ENCODE peak calls at places on chromosomes 1 and 21, in ten cellular contexts. B is upper lobe of right lung; P is transverse colon; M is skeletal muscle cell; X is lower leg skin; S is NCI-H2171 treated with DMSO at 0.1 percent for 48 hours; N is left ventricle myocardium superior; T is substantia nigra; J is T-helper 17 cell; V is stimulated activated CD8-positive, alpha-beta memory T cell treated with anti-CD3 and anti-CD28 coated beads, Interleukin-12 subunit alpha, Interleukin-12 subunit beta, amount 100 ng/mL, for 1 hour. U is an unnamed sample.

GRCh38 chr1:89962024-89962741 is 32.7 kb upstream of the ZNF326 start:
- DNase-seq in B (no peak), P (no peak), M (no peak), X (no peak), S (no peak), N (no peak), T (no peak), J (no peak), V (no peak), U (no peak)

GRCh38 chr1:116886532-116886931 is 23.2 kb upstream of the PTGFRN start:
- DNase-seq in B (no peak), P (no peak), M (peak), X (no peak), S (no peak), N (no peak), T (no peak), J (no peak), V (no peak), U (no peak)

GRCh38 chr1:154405762-154406571 is 824 bp downstream of the IL6R start:
- DNase-seq in B (peak), P (peak), M (no peak), X (peak), S (peak), N (peak), T (no peak), J (no peak), V (peak), U (peak)

GRCh38 chr1:116808476-116809180 is 54.4 kb downstream of the CD2 start:
- DNase-seq in B (no peak), P (no peak), M (no peak), X (no peak), S (peak), N (no peak), T (no peak), J (no peak), V (no peak), U (no peak)

GRCh38 chr1:205826407-205826806 is 13.4 kb upstream of the SLC41A1 start:
- DNase-seq in B (no peak), P (no peak), M (no peak), X (no peak), S (no peak), N (no peak), T (no peak), J (no peak), V (no peak), U (no peak)

GRCh38 chr1:20242890-20243479 is 47.7 kb upstream of the VWA5B1 start:
- DNase-seq in B (no peak), P (no peak), M (no peak), X (no peak), S (no peak), N (no peak), T (no peak), J (no peak), V (no peak), U (no peak)

GRCh38 chr1:157134442-157134841 is 3.8 kb downstream of the ETV3 start:
- DNase-seq in B (no peak), P (no peak), M (no peak), X (no peak), S (no peak), N (no peak), T (no peak), J (no peak), V (no peak), U (no peak)

GRCh38 chr1:6037338-6037762 is 8.3 kb upstream of the KCNAB2 start:
- DNase-seq in B (no peak), P (no peak), M (peak), X (no peak), S (no peak), N (no peak), T (no peak), J (no peak), V (no peak), U (no peak)

GRCh38 chr1:36905941-36906340 is 128.4 kb downstream of the GRIK3 start:
- DNase-seq in B (no peak), P (no peak), M (no peak), X (no peak), S (no peak), N (no peak), T (no peak), J (no peak), V (no peak), U (no peak)

GRCh38 chr1:209367031-209367813 is 216.3 kb upstream of the CAMK1G start:
- DNase-seq in B (no peak), P (no peak), M (peak), X (no peak), S (no peak), N (no peak), T (no peak), J (no peak), V (no peak), U (no peak)

GRCh38 chr1:221839794-221840395 is 98.0 kb upstream of the DUSP10 start:
- DNase-seq in B (no peak), P (peak), M (peak), X (peak), S (no peak), N (peak), T (no peak), J (no peak), V (peak), U (peak)

GRCh38 chr1:231139659-231140650 is 21.9 kb upstream of the TRIM67 start:
- DNase-seq in B (no peak), P (no peak), M (peak), X (no peak), S (no peak), N (no peak), T (no peak), J (no peak), V (no peak), U (no peak)

GRCh38 chr21:40886931-40887330 is 40.0 kb upstream of the DSCAM start:
- DNase-seq in B (no peak), P (no peak), M (no peak), X (no peak), S (no peak), N (no peak), T (no peak), J (no peak), V (no peak), U (no peak)

GRCh38 chr1:94526581-94526980 is 15.0 kb downstream of the F3 start:
- DNase-seq in B (no peak), P (no peak), M (no peak), X (no peak), S (no peak), N (no peak), T (no peak), J (no peak), V (no peak), U (no peak)

GRCh38 chr1:20366766-20367602 is 76.3 kb downstream of the VWA5B1 start:
- DNase-seq in B (no peak), P (peak), M (no peak), X (no peak), S (peak), N (peak), T (no peak), J (no peak), V (no peak), U (no peak)

GRCh38 chr21:45073301-45074047 is 906 bp upstream of the ADARB1 start:
- DNase-seq in B (peak), P (peak), M (no peak), X (peak), S (no peak), N (no peak), T (no peak), J (no peak), V (no peak), U (no peak)

GRCh38 chr1:32619701-32620485 is 30.5 kb downstream of the ZBTB8OS start:
- DNase-seq in B (no peak), P (no peak), M (no peak), X (no peak), S (no peak), N (no peak), T (no peak), J (no peak), V (no peak), U (no peak)

GRCh38 chr1:177780096-177780700 is 189.7 kb downstream of the SEC16B start:
- DNase-seq in B (no peak), P (no peak), M (peak), X (no peak), S (peak), N (no peak), T (no peak), J (no peak), V (no peak), U (no peak)

GRCh38 chr1:205448540-205449253 is 7.1 kb downstream of the BLACAT1 start:
- DNase-seq in B (no peak), P (no peak), M (no peak), X (no peak), S (no peak), N (no peak), T (no peak), J (no peak), V (no peak), U (no peak)

U was measured in effector memory CD4-positive, alpha-beta T cell.